ENCODE peak calls at places on chromosome 11, in five cellular contexts. R is H1, N is K562, Q is HepG2, D is GM12878. F is an unnamed sample.

GRCh38 chr11:85941380-85941973 is 86.3 kb downstream of the CCDC83 start:
- DNase-seq in R (peak; percentile 29), N (peak; percentile 38), Q (peak; percentile 56), D (no peak), F (peak; percentile 63)

GRCh38 chr11:61507962-61508824 is at the start of gene LRRC10B:
- DNase-seq in R (no peak), N (peak; percentile 80), Q (no peak), D (no peak), F (peak; percentile 93)

GRCh38 chr11:46290598-46291309 is 13.3 kb downstream of the CREB3L1 start:
- DNase-seq in R (peak; percentile 77), N (peak; percentile 87), Q (no peak), D (no peak), F (peak; percentile 57)

GRCh38 chr11:25576320-25576719 is 755.6 kb upstream of the ANO3 start:
- DNase-seq in R (no peak), N (no peak), Q (no peak), D (no peak), F (no peak)

GRCh38 chr11:27367881-27368280 is 4.9 kb upstream of the CCDC34 start:
- DNase-seq in R (no peak), N (no peak), Q (no peak), D (no peak), F (peak; percentile 31)

GRCh38 chr11:107756553-107756952 is 44.7 kb upstream of the SLN start:
- DNase-seq in R (no peak), N (no peak), Q (no peak), D (no peak), F (no peak)

GRCh38 chr11:121226415-121227263 is 65.9 kb upstream of the SC5D start:
- DNase-seq in R (no peak), N (no peak), Q (no peak), D (no peak), F (no peak)

GRCh38 chr11:90668502-90668901 is 445.7 kb upstream of the CHORDC1 start:
- DNase-seq in R (no peak), N (no peak), Q (no peak), D (no peak), F (no peak)

GRCh38 chr11:133905677-133906156 is 51.1 kb downstream of the IGSF9B start:
- DNase-seq in R (no peak), N (no peak), Q (no peak), D (no peak), F (no peak)

GRCh38 chr11:77999446-77999845 is 5.0 kb upstream of the INTS4 start:
- DNase-seq in R (no peak), N (no peak), Q (no peak), D (no peak), F (no peak)

GRCh38 chr11:2200536-2200935 is 28.9 kb upstream of the TH start:
- DNase-seq in R (no peak), N (no peak), Q (no peak), D (no peak), F (no peak)

GRCh38 chr11:33893711-33894401 is 2.0 kb upstream of the LMO2 start:
- DNase-seq in R (no peak), N (no peak), Q (no peak), D (peak; percentile 92), F (no peak)

GRCh38 chr11:61488651-61489291 is 19.8 kb upstream of the LRRC10B start:
- DNase-seq in R (no peak), N (peak; percentile 48), Q (peak; percentile 89), D (no peak), F (peak; percentile 51)

GRCh38 chr11:73077454-73077853 is 64.7 kb downstream of the FCHSD2 start:
- DNase-seq in R (no peak), N (no peak), Q (no peak), D (no peak), F (no peak)

GRCh38 chr11:119207300-119207570 is 1.1 kb downstream of the CBL start:
- DNase-seq in R (no peak), N (no peak), Q (no peak), D (no peak), F (no peak)
- TF ChIP-seq CHD2 in R (no peak), N (no peak), Q (no peak), D (no peak), F (no peak)

DNA sequence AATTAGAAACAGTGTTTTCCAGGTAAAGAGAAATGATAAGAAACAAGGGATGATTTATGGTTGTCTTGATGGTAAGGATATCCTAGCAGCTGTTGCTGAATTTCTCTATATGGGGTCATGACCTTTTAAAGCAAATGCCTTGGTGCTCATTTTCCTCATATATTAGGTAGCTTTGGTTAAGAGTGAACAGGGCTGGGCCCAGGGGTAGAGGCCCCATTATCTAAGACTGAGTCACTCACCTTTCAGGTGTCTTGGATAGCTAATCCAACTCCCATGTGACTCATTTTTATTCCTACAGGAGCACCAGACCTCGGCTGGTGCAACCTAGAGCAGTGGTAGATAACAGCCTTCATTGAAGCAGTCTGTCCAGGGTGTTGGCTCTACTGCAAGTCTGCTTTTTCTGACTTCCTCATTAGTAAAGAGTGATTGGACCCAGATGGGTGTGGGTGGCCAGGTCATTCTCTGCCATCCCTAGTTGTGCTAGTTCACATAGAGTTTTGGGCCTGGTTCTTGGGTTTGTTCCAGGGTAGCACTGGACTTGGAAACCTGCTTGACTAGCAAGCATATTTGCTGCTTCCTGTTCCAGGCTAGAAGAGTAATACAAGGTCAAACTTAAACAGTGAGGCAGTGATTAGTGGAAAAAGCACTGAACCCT is 37.4 kb downstream of the CTNND1 start:
- DNase-seq in R (no peak), N (peak; percentile 41), Q (peak; percentile 69), D (no peak), F (no peak)
- TF ChIP-seq GABPA in R (no peak), N (no peak), Q (no peak), D (no peak), F (no peak)

GRCh38 chr11:68215087-68215445 is 2.0 kb upstream of the KMT5B start:
- DNase-seq in R (no peak), N (peak; percentile 27), Q (no peak), D (no peak), F (peak; percentile 25)
- TF ChIP-seq CHD2 in R (no peak), N (no peak), Q (no peak), D (no peak), F (no peak)

GRCh38 chr11:118379497-118379896 is 20.1 kb downstream of the UBE4A start:
- DNase-seq in R (no peak), N (no peak), Q (no peak), D (no peak), F (no peak)

GRCh38 chr11:118373263-118373662 is 13.9 kb downstream of the UBE4A start:
- DNase-seq in R (no peak), N (no peak), Q (no peak), D (no peak), F (no peak)

GRCh38 chr11:118373871-118374270 is 14.5 kb downstream of the UBE4A start:
- DNase-seq in R (no peak), N (no peak), Q (no peak), D (no peak), F (no peak)

GRCh38 chr11:118374729-118375128 is 15.3 kb downstream of the UBE4A start:
- DNase-seq in R (no peak), N (no peak), Q (no peak), D (no peak), F (no peak)

GRCh38 chr11:118375980-118376379 is 16.6 kb downstream of the UBE4A start:
- DNase-seq in R (no peak), N (no peak), Q (no peak), D (no peak), F (no peak)
- TF ChIP-seq GABPA in R (no peak), N (no peak), Q (no peak), D (no peak), F (no peak)

GRCh38 chr11:70060611-70061293 is 17.4 kb upstream of the ANO1 start:
- DNase-seq in R (no peak), N (no peak), Q (no peak), D (no peak), F (no peak)

GRCh38 chr11:70059971-70060370 is 18.1 kb upstream of the ANO1 start:
- DNase-seq in R (no peak), N (no peak), Q (no peak), D (no peak), F (no peak)

GRCh38 chr11:70063555-70063954 is 14.6 kb upstream of the ANO1 start:
- DNase-seq in R (no peak), N (no peak), Q (no peak), D (no peak), F (no peak)

GRCh38 chr11:70063121-70063520 is 15.0 kb upstream of the ANO1 start:
- DNase-seq in R (no peak), N (no peak), Q (no peak), D (no peak), F (no peak)

DNA sequence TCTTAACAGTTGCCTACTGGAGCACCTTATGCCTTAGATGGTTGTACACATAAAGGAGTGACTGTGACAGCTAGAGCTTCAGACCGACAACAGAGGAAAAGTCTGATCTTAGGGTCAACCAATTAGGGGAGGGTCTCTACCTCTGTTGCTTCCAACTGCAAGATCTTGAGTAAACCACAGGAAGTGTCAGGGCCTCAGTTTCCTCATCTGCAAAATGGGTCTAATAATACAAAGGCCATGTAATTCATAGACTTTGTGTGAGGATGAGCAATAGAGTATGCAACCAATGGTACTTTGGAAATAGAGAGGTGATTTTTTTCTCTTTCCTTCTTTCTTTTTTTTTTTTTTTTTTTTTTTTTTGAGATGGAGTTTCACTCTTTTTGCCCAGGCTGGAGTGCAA is 16.4 kb upstream of the ANO1 start:
- DNase-seq in R (no peak), N (no peak), Q (no peak), D (no peak), F (no peak)
- TF ChIP-seq CHD2 in R (no peak), N (no peak), Q (no peak), D (no peak), F (no peak)

DNA sequence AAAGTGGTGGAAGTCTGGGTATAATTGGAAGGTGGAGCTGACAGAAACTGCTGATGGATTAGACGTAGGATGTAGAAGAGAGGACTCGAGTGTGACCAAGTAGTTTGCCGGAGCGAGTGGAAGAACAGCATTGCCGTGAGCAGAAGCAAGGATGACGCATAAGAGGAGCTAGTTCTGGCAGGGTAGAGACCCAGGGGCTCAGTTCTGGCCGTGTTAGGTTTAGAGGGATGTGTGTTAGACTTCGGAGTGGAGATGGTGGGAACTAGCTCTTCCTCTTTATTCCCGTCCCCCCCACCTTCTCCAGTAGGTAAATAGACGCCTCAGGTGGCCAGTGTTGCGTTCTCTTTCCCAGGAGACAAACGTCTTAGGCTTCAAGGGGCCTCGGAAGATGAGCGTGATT is 19.1 kb downstream of the TUB start:
- DNase-seq in R (no peak), N (no peak), Q (no peak), D (no peak), F (no peak)
- TF ChIP-seq GABPA in R (no peak), N (no peak), Q (no peak), D (no peak), F (no peak)

GRCh38 chr11:101127348-101127698 is 2.3 kb downstream of the PGR start:
- DNase-seq in R (no peak), N (peak; percentile 31), Q (no peak), D (no peak), F (no peak)

GRCh38 chr11:101127699-101128570 is 1.7 kb downstream of the PGR start:
- DNase-seq in R (peak; percentile 10), N (peak; percentile 35), Q (no peak), D (no peak), F (peak; percentile 28)

GRCh38 chr11:101129203-101129943 is at the start of gene PGR:
- DNase-seq in R (no peak), N (peak; percentile 35), Q (no peak), D (no peak), F (peak; percentile 15)

GRCh38 chr11:101128571-101129202 is 926 bp downstream of the PGR start:
- DNase-seq in R (no peak), N (peak; percentile 30), Q (no peak), D (no peak), F (peak; percentile 13)

GRCh38 chr11:101126551-101127347 is 2.9 kb downstream of the PGR start:
- DNase-seq in R (peak; percentile 2), N (peak; percentile 20), Q (no peak), D (no peak), F (no peak)
- TF ChIP-seq CHD2 in R (no peak), N (no peak), Q (no peak), D (no peak), F (no peak)